ENCODE peak calls at places on chromosomes 2 and 18, in nine cellular contexts. Z is tibial artery; K is body of pancreas; Y is CD8-positive, alpha-beta memory T cell; H is neural progenitor cell; P is CD4-positive, CD25-positive, alpha-beta regulatory T cell; M is endothelial cell of umbilical vein; R is cardiac muscle cell; L is mesenchymal stem cell. O is an unnamed sample. For H3K36me3 and H3K4me1, the result is how much of the 10 kb centered on the place peaks cover.

GRCh38 chr18:21364471-21364870 is 122.4 kb downstream of the GREB1L start:
- DNase-seq in Z (no peak), K (no peak), Y (no peak), H (peak), P (no peak), M (no peak), R (no peak), L (no peak), O (no peak)

GRCh38 chr2:57453929-57454328 is 592.7 kb upstream of the VRK2 start:
- DNase-seq in Z (no peak), K (no peak), Y (no peak), H (peak), P (no peak), M (no peak), R (no peak), L (no peak), O (no peak)

GRCh38 chr2:7567646-7568045 is 650.4 kb downstream of the RNF144A start:
- DNase-seq in Z (no peak), K (no peak), Y (peak), H (no peak), P (peak), M (no peak), R (no peak), L (no peak), O (no peak)

GRCh38 chr2:102069311-102069974 is 73.1 kb upstream of the IL1R1 start:
- DNase-seq in Z (no peak), K (no peak), Y (no peak), H (no peak), P (no peak), M (no peak), R (peak), L (no peak), O (no peak)

GRCh38 chr2:189676471-189676870 is 2.0 kb downstream of the ANKAR start:
- DNase-seq in Z (no peak), K (no peak), Y (no peak), H (no peak), P (no peak), M (no peak), R (peak), L (no peak), O (no peak)

GRCh38 chr2:14633451-14634211 is 1.1 kb downstream of the LRATD1 start:
- DNase-seq in Z (no peak), K (peak), Y (no peak), H (peak), P (no peak), M (no peak), R (no peak), L (no peak), O (peak)

GRCh38 chr2:3624059-3624794 is 29.3 kb downstream of the COLEC11 start:
- DNase-seq in Z (peak), K (no peak), Y (no peak), H (no peak), P (no peak), M (no peak), R (no peak), L (peak), O (no peak)

GRCh38 chr2:147989809-147990403 is 30.6 kb downstream of the ORC4 start:
- DNase-seq in Z (no peak), K (no peak), Y (no peak), H (peak), P (peak), M (peak), R (peak), L (peak), O (no peak)

GRCh38 chr2:67880291-67880761 is 182.5 kb downstream of the C1D start:
- DNase-seq in Z (peak), K (peak), Y (no peak), H (peak), P (no peak), M (no peak), R (peak), L (no peak), O (no peak)

GRCh38 chr18:32530947-32531651 is 60.4 kb upstream of the GAREM1 start:
- DNase-seq in Z (no peak), K (no peak), Y (no peak), H (no peak), P (peak), M (no peak), R (peak), L (peak), O (no peak)

GRCh38 chr2:100242416-100242815 is 79.9 kb downstream of the LONRF2 start:
- DNase-seq in Z (no peak), K (no peak), Y (no peak), H (no peak), P (no peak), M (no peak), R (no peak), L (peak), O (no peak)

GRCh38 chr2:120246546-120247300 is 5.9 kb upstream of the RALB start:
- DNase-seq in Z (no peak), K (no peak), Y (no peak), H (no peak), P (no peak), M (no peak), R (no peak), L (peak), O (no peak)

GRCh38 chr2:138036522-138036921 is 72.2 kb downstream of the HNMT start:
- DNase-seq in Z (no peak), K (no peak), Y (no peak), H (no peak), P (no peak), M (no peak), R (no peak), L (no peak), O (no peak)

GRCh38 chr2:75560768-75561565 is at the start of gene EVA1A:
- DNase-seq in Z (no peak), K (peak), Y (no peak), H (peak), P (peak), M (peak), R (peak), L (peak), O (no peak)

GRCh38 chr2:197929886-197930227 is 125.5 kb downstream of the PLCL1 start:
- DNase-seq in Z (no peak), K (no peak), Y (no peak), H (no peak), P (no peak), M (no peak), R (no peak), L (no peak), O (no peak)

GRCh38 chr2:154556607-154557006 is 141.9 kb upstream of the KCNJ3 start:
- DNase-seq in Z (no peak), K (no peak), Y (no peak), H (no peak), P (no peak), M (no peak), R (no peak), L (no peak), O (no peak)

GRCh38 chr18:63074987-63075404 is 244.6 kb downstream of the BCL2 start:
- DNase-seq in Z (peak), K (peak), Y (peak), H (peak), P (peak), M (peak), R (peak), L (peak), O (peak)

GRCh38 chr2:216661639-216662375 is 28.6 kb downstream of the IGFBP2 start:
- DNase-seq in Z (no peak), K (peak), Y (no peak), H (no peak), P (no peak), M (no peak), R (no peak), L (no peak), O (no peak)

GRCh38 chr2:241197947-241198346 is 9.5 kb downstream of the ANO7 start:
- DNase-seq in Z (no peak), K (no peak), Y (no peak), H (no peak), P (no peak), M (no peak), R (no peak), L (no peak), O (peak)

GRCh38 chr18:34494359-34494696 is 215.8 kb upstream of the DTNA start:
- DNase-seq in Z (peak), K (peak), Y (no peak), H (peak), P (no peak), M (peak), R (no peak), L (no peak), O (no peak)

GRCh38 chr2:128390256-128390990 is 71.8 kb upstream of the HS6ST1 start:
- DNase-seq in Z (peak), K (no peak), Y (no peak), H (no peak), P (no peak), M (no peak), R (no peak), L (no peak), O (peak)

GRCh38 chr2:120826716-120827410 is 91.2 kb downstream of the GLI2 start:
- DNase-seq in Z (peak), K (no peak), Y (no peak), H (no peak), P (no peak), M (no peak), R (no peak), L (no peak), O (peak)

GRCh38 chr2:135005753-135006152 is 41.5 kb downstream of the MAP3K19 start:
- DNase-seq in Z (no peak), K (no peak), Y (no peak), H (peak), P (no peak), M (no peak), R (no peak), L (no peak), O (no peak)

GRCh38 chr2:95389256-95390119 is 13.0 kb upstream of the FAHD2A start:
- DNase-seq in Z (peak), K (peak), Y (no peak), H (peak), P (peak), M (peak), R (peak), L (peak), O (peak)

GRCh38 chr2:234979204-234980167 is 27.7 kb downstream of the SH3BP4 start:
- DNase-seq in Z (no peak), K (no peak), Y (no peak), H (no peak), P (no peak), M (peak), R (peak), L (peak), O (no peak)

GRCh38 chr2:127142663-127143630 is 36.0 kb upstream of the BIN1 start:
- DNase-seq in Z (no peak), K (no peak), Y (no peak), H (no peak), P (no peak), M (no peak), R (no peak), L (no peak), O (no peak)

GRCh38 chr18:22673182-22673862 is 255.6 kb upstream of the CTAGE1 start:
- DNase-seq in Z (no peak), K (no peak), Y (no peak), H (no peak), P (no peak), M (no peak), R (no peak), L (no peak), O (no peak)

GRCh38 chr2:16614314-16614860 is 51.2 kb downstream of the CYRIA start:
- DNase-seq in Z (no peak), K (peak), Y (no peak), H (no peak), P (no peak), M (peak), R (peak), L (peak), O (no peak)

GRCh38 chr2:20617081-20617575 is 33.8 kb downstream of the HS1BP3 start:
- DNase-seq in Z (peak), K (peak), Y (no peak), H (peak), P (no peak), M (peak), R (peak), L (peak), O (peak)

GRCh38 chr2:237533668-237534138 is 32.7 kb upstream of the PRLH start:
- DNase-seq in Z (no peak), K (no peak), Y (no peak), H (no peak), P (no peak), M (no peak), R (no peak), L (no peak), O (no peak)

GRCh38 chr2:230319211-230319862 is 7.7 kb upstream of the SP140L start:
- DNase-seq in Z (no peak), K (no peak), Y (peak), H (no peak), P (peak), M (peak), R (no peak), L (no peak), O (no peak)

GRCh38 chr2:15173506-15173905 is 387.6 kb downstream of the NBAS start:
- DNase-seq in Z (no peak), K (no peak), Y (no peak), H (no peak), P (peak), M (no peak), R (no peak), L (no peak), O (no peak)

GRCh38 chr18:58896268-58896667 is 31.6 kb downstream of the ZNF532 start:
- DNase-seq in Z (no peak), K (no peak), Y (no peak), H (no peak), P (peak), M (no peak), R (no peak), L (no peak), O (no peak)

GRCh38 chr2:70724366-70724765 is 43.6 kb downstream of the ADD2 start:
- DNase-seq in Z (no peak), K (no peak), Y (no peak), H (no peak), P (no peak), M (no peak), R (no peak), L (no peak), O (no peak)

GRCh38 chr18:74110983-74111382 is 36.7 kb downstream of the FBXO15 start:
- DNase-seq in Z (no peak), K (no peak), Y (no peak), H (no peak), P (no peak), M (no peak), R (no peak), L (no peak), O (no peak)

GRCh38 chr2:189267925-189268579 is 88.5 kb upstream of the COL5A2 start:
- DNase-seq in Z (no peak), K (no peak), Y (no peak), H (no peak), P (no peak), M (peak), R (peak), L (peak), O (no peak)

GRCh38 chr2:72036173-72036545 is 111.5 kb downstream of the CYP26B1 start:
- DNase-seq in Z (no peak), K (no peak), Y (no peak), H (no peak), P (no peak), M (no peak), R (no peak), L (no peak), O (no peak)

GRCh38 chr18:75351409-75351808 is 76.1 kb downstream of the SMIM21 start:
- DNase-seq in Z (no peak), K (no peak), Y (no peak), H (no peak), P (no peak), M (no peak), R (no peak), L (no peak), O (no peak)

GRCh38 chr18:34493566-34494358 is 216.3 kb upstream of the DTNA start:
- DNase-seq in Z (peak), K (peak), Y (no peak), H (peak), P (no peak), M (peak), R (peak), L (peak), O (peak)

GRCh38 chr2:8583400-8584173 is 98.3 kb upstream of the ID2 start:
- DNase-seq in Z (peak), K (peak), Y (peak), H (peak), P (peak), M (peak), R (peak), L (peak), O (peak)

GRCh38 chr2:46362667-46363012 is 65.4 kb downstream of the EPAS1 start:
- DNase-seq in Z (no peak), K (no peak), Y (no peak), H (no peak), P (no peak), M (no peak), R (no peak), L (peak), O (no peak)
- H3K36me3 ChIP-seq in Z (half or more), K (under half), Y (under half), H (under half), P (under half), M (under half), R (under half), L (half or more), O (under half)

GRCh38 chr2:160339726-160340125 is 139.7 kb upstream of the ITGB6 start:
- DNase-seq in Z (no peak), K (no peak), Y (no peak), H (no peak), P (no peak), M (no peak), R (no peak), L (no peak), O (no peak)
- H3K4me1 ChIP-seq in Z (half or more), K (under half), Y (under half), H (under half), P (under half), M (under half), R (under half), L (under half), O (half or more)

GRCh38 chr2:78778756-78779510 is 246.6 kb upstream of the REG3G start:
- DNase-seq in Z (no peak), K (no peak), Y (no peak), H (no peak), P (no peak), M (no peak), R (no peak), L (no peak), O (no peak)

GRCh38 chr2:78775291-78775690 is 250.2 kb upstream of the REG3G start:
- DNase-seq in Z (no peak), K (no peak), Y (no peak), H (no peak), P (no peak), M (no peak), R (no peak), L (no peak), O (no peak)

GRCh38 chr2:78782196-78782595 is 243.3 kb upstream of the REG3G start:
- DNase-seq in Z (no peak), K (no peak), Y (no peak), H (no peak), P (no peak), M (no peak), R (no peak), L (no peak), O (no peak)

GRCh38 chr2:78780321-78780720 is 245.2 kb upstream of the REG3G start:
- DNase-seq in Z (no peak), K (peak), Y (no peak), H (no peak), P (no peak), M (no peak), R (no peak), L (peak), O (no peak)

GRCh38 chr2:78780864-78781583 is 244.5 kb upstream of the REG3G start:
- DNase-seq in Z (no peak), K (peak), Y (no peak), H (no peak), P (no peak), M (no peak), R (no peak), L (no peak), O (no peak)
- H3K4me3 ChIP-seq in Z (peak), K (no peak), Y (no peak), H (no peak), P (no peak), M (no peak), R (no peak), L (no peak), O (peak)

GRCh38 chr2:9873337-9873736 is 30.1 kb downstream of the TAF1B start:
- DNase-seq in Z (no peak), K (no peak), Y (no peak), H (no peak), P (no peak), M (no peak), R (no peak), L (no peak), O (no peak)

GRCh38 chr2:9879455-9880194 is 36.4 kb downstream of the TAF1B start:
- DNase-seq in Z (no peak), K (no peak), Y (no peak), H (no peak), P (no peak), M (no peak), R (no peak), L (no peak), O (no peak)

GRCh38 chr2:9877026-9877425 is 33.8 kb downstream of the TAF1B start:
- DNase-seq in Z (no peak), K (no peak), Y (no peak), H (no peak), P (no peak), M (no peak), R (no peak), L (no peak), O (no peak)

DNA sequence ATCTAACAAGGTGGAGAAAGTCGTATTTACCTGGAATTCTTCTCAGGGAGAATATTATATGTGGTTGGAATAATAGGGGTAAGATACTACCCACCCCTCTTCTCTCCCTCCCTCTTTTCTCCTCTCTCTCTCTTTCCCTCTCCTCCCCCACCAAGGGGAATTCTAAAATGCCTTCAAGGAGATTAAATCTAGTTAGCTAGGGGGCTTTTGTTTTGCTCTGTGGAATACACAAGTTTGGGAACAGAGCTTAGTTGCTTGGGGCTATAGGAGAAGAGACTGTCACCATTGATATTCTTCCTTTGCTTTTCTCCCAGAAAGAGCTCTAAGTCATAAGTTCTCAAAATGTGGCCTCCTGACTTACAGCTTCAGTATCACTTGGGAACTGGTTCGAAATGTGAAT is 34.5 kb downstream of the TAF1B start:
- DNase-seq in Z (no peak), K (no peak), Y (no peak), H (peak), P (no peak), M (no peak), R (no peak), L (no peak), O (no peak)
- H3K36me3 ChIP-seq in Z (under half), K (under half), Y (under half), H (under half), P (half or more), M (under half), R (under half), L (half or more), O (half or more)

GRCh38 chr18:50663626-50664441 is 103.9 kb downstream of the MAPK4 start:
- DNase-seq in Z (no peak), K (no peak), Y (no peak), H (no peak), P (no peak), M (no peak), R (no peak), L (no peak), O (no peak)
- H3K4me1 ChIP-seq in Z (under half), K (under half), Y (under half), H (under half), P (under half), M (under half), R (under half), L (under half), O (under half)

DNA sequence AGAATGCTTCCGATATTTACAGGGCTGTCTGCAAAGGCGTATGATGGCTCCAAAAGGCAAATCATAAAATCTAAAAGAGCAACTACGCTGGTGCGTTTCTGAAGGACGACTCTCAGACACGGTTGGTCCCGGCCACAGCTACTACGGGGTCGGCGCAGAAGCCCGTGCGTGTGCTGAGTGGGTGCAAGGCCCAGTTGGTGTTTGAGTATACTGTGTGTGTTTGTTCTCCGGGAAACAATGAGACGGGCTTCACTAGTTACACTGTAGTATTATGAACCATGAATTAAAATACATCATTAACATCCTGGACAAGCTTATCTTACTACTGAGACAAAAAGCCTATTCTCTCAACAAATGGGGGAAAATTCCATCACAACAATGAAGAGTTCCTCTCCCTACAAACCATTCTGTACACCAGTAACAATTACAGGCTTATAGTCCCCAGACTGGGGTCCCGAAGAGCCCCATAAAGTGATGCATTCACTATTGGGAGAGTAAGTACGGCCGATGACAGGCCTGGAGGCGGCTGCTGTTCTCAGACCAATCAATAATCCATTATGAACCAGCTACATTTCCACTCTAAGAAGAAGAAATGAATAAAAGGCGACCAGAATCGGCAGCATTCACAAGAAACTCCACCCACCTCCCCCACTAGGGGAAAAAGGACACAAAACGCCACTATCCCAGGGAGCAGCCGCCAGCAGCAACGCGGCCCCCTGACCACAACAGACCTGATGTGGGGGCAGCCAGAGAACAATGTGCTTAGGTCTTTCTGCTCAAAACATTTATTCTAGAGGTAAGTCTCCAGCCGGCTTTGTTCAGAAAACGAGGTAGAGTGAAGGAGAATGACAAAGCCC is 43.3 kb downstream of the ZNF516 start:
- DNase-seq in Z (no peak), K (no peak), Y (no peak), H (peak), P (no peak), M (peak), R (no peak), L (peak), O (no peak)
- H3K4me3 ChIP-seq in Z (peak), K (no peak), Y (peak), H (peak), P (peak), M (peak), R (peak), L (peak), O (peak)